ENCODE peak calls at places on chromosome 12, in seven cellular contexts. E is RCC 7860, G is mammary epithelial cell, T is lower lobe of right lung, R is GF-D8, L is ACHN, U is GM23248. A is an unnamed sample.

GRCh38 chr12:108772896-108773797 is 41.8 kb upstream of the CORO1C start:
- DNase-seq in L (no peak), U (no peak), G (no peak), T (no peak), R (no peak), E (no peak), A (no peak)

GRCh38 chr12:115572440-115572839 is 705.1 kb downstream of the MED13L start:
- DNase-seq in E (no peak), L (no peak), R (no peak), G (peak), T (no peak), U (peak), A (no peak)

GRCh38 chr12:10557766-10558165 is 52.1 kb downstream of the EIF2S3B start:
- DNase-seq in T (no peak), R (no peak), E (no peak), U (no peak), L (no peak), G (peak), A (peak)

GRCh38 chr12:56150563-56150962 is 1.8 kb upstream of the MYL6B start:
- DNase-seq in R (no peak), T (no peak), G (no peak), U (peak), L (peak), E (no peak), A (no peak)

GRCh38 chr12:56021882-56022497 is 1.1 kb downstream of the IKZF4 start:
- DNase-seq in R (no peak), E (no peak), T (no peak), L (no peak), U (no peak), G (no peak), A (no peak)

GRCh38 chr12:109701064-109701463 is 12.6 kb upstream of the FAM222A start:
- DNase-seq in E (no peak), L (no peak), R (no peak), G (no peak), T (no peak), U (no peak), A (no peak)

GRCh38 chr12:117580718-117581062 is 219.3 kb upstream of the NOS1 start:
- DNase-seq in T (no peak), L (peak), R (no peak), U (no peak), G (no peak), E (no peak), A (no peak)

GRCh38 chr12:100234166-100234565 is 32.7 kb downstream of the DEPDC4 start:
- DNase-seq in E (no peak), G (peak), T (no peak), L (peak), R (no peak), U (peak), A (no peak)

GRCh38 chr12:110436231-110436630 is 13.9 kb downstream of the ARPC3 start:
- DNase-seq in E (no peak), G (no peak), R (no peak), U (peak), L (no peak), T (no peak), A (no peak)

GRCh38 chr12:114668905-114669304 is 15.1 kb downstream of the TBX3 start:
- DNase-seq in E (no peak), L (no peak), G (no peak), U (peak), R (no peak), T (no peak), A (no peak)

GRCh38 chr12:50659690-50660424 is 104.0 kb upstream of the ATF1 start:
- DNase-seq in E (no peak), G (no peak), T (no peak), L (no peak), U (no peak), R (no peak), A (no peak)

GRCh38 chr12:13277278-13277677 is 80.8 kb downstream of the EMP1 start:
- DNase-seq in T (no peak), R (no peak), E (no peak), L (no peak), G (peak), U (no peak), A (no peak)

GRCh38 chr12:62673027-62673815 is 206.6 kb downstream of the MON2 start:
- DNase-seq in U (no peak), E (no peak), L (no peak), T (no peak), G (no peak), R (no peak), A (no peak)

GRCh38 chr12:3604750-3605638 is 114.0 kb downstream of the PRMT8 start:
- DNase-seq in L (peak), E (no peak), U (no peak), R (no peak), T (no peak), G (peak), A (peak)

GRCh38 chr12:119340604-119341003 is 6.1 kb downstream of the CCDC60 start:
- DNase-seq in E (no peak), T (no peak), U (no peak), R (no peak), L (no peak), G (no peak), A (no peak)

A was measured in epithelial cell of prostate.